ENCODE peak calls at places on chromosomes 16 and 17, in six cellular contexts. D is neuronal stem cell, X is H1, G is H9, P is IMR-90, Q is trophoblast cell. I is an unnamed sample.

GRCh38 chr17:75004371-75004770 is 8.1 kb upstream of the MRPL58 start:
- DNase-seq in D (no peak), X (no peak), G (no peak), P (no peak), Q (no peak), I (no peak)

GRCh38 chr17:49016775-49017463 is 19.7 kb downstream of the IGF2BP1 start:
- DNase-seq in D (no peak), X (no peak), G (peak), P (peak), Q (no peak), I (no peak)

GRCh38 chr16:49868164-49868668 is 12.3 kb upstream of the ZNF423 start:
- DNase-seq in D (no peak), X (no peak), G (no peak), P (no peak), Q (no peak), I (no peak)

GRCh38 chr17:9334536-9335446 is 240.8 kb downstream of the STX8 start:
- DNase-seq in D (no peak), X (no peak), G (no peak), P (no peak), Q (peak), I (no peak)

GRCh38 chr16:89687092-89687940 is 827 bp downstream of the CDK10 start:
- DNase-seq in D (no peak), X (no peak), G (no peak), P (peak), Q (peak), I (peak)

GRCh38 chr17:11279776-11280344 is 38.8 kb downstream of the SHISA6 start:
- DNase-seq in D (no peak), X (no peak), G (peak), P (no peak), Q (no peak), I (no peak)

GRCh38 chr16:58234831-58235595 is 37.1 kb upstream of the CSNK2A2 start:
- DNase-seq in D (no peak), X (no peak), G (no peak), P (no peak), Q (peak), I (no peak)

GRCh38 chr17:39014044-39014794 is 47.0 kb upstream of the FBXO47 start:
- DNase-seq in D (no peak), X (no peak), G (no peak), P (peak), Q (no peak), I (peak)

GRCh38 chr16:69595127-69596036 is 29.6 kb downstream of the NFAT5 start:
- DNase-seq in D (no peak), X (no peak), G (no peak), P (peak), Q (no peak), I (peak)

GRCh38 chr17:50263293-50264262 is 10.7 kb upstream of the TMEM92 start:
- DNase-seq in D (no peak), X (no peak), G (peak), P (no peak), Q (no peak), I (no peak)

GRCh38 chr17:66115246-66115645 is 76.7 kb downstream of the CEP112 start:
- DNase-seq in D (no peak), X (no peak), G (no peak), P (peak), Q (no peak), I (no peak)

GRCh38 chr17:45302649-45303173 is 14.1 kb downstream of the MAP3K14 start:
- DNase-seq in D (no peak), X (no peak), G (no peak), P (peak), Q (no peak), I (peak)

GRCh38 chr17:44844390-44844830 is 3.3 kb upstream of the HIGD1B start:
- DNase-seq in D (no peak), X (no peak), G (no peak), P (peak), Q (no peak), I (peak)

GRCh38 chr17:17663160-17664072 is 17.8 kb upstream of the RAI1 start:
- DNase-seq in D (peak), X (peak), G (peak), P (peak), Q (peak), I (peak)

GRCh38 chr16:85041184-85041928 is 13.8 kb downstream of the KIAA0513 start:
- DNase-seq in D (no peak), X (no peak), G (no peak), P (no peak), Q (peak), I (no peak)

GRCh38 chr17:76266244-76266938 is 1.2 kb downstream of the UBALD2 start:
- DNase-seq in D (no peak), X (no peak), G (no peak), P (peak), Q (no peak), I (peak)

GRCh38 chr16:59459811-59460210 is 725.7 kb upstream of the GOT2 start:
- DNase-seq in D (no peak), X (no peak), G (no peak), P (peak), Q (no peak), I (peak)

GRCh38 chr17:14202388-14203166 is 34.1 kb downstream of the CDRT15 start:
- DNase-seq in D (no peak), X (no peak), G (no peak), P (no peak), Q (no peak), I (no peak)

GRCh38 chr17:17635126-17635525 is 43.6 kb upstream of the PEMT start:
- DNase-seq in D (no peak), X (no peak), G (no peak), P (no peak), Q (no peak), I (no peak)

GRCh38 chr16:9647981-9648701 is 534.1 kb downstream of the GRIN2A start:
- DNase-seq in D (peak), X (no peak), G (no peak), P (no peak), Q (peak), I (no peak)

GRCh38 chr17:7557825-7558543 is 566 bp upstream of the TNFSF13 start:
- DNase-seq in D (no peak), X (no peak), G (peak), P (peak), Q (no peak), I (no peak)

GRCh38 chr16:31223044-31223443 is 6.1 kb upstream of the PYDC1 start:
- DNase-seq in D (no peak), X (no peak), G (no peak), P (no peak), Q (no peak), I (no peak)

GRCh38 chr17:34354637-34355036 is 1.6 kb upstream of the CCL13 start:
- DNase-seq in D (no peak), X (no peak), G (no peak), P (peak), Q (no peak), I (no peak)

GRCh38 chr17:1147664-1148063 is 32.1 kb downstream of the ABR start:
- DNase-seq in D (peak), X (peak), G (peak), P (peak), Q (no peak), I (peak)

GRCh38 chr16:67967956-67968439 is 439 bp downstream of the SLC12A4 start:
- DNase-seq in D (peak), X (no peak), G (no peak), P (peak), Q (peak), I (peak)

GRCh38 chr17:65975878-65976277 is 216.1 kb downstream of the CEP112 start:
- DNase-seq in D (peak), X (no peak), G (no peak), P (no peak), Q (no peak), I (no peak)

GRCh38 chr17:7855643-7856080 is 796 bp downstream of the TMEM88 start:
- DNase-seq in D (no peak), X (no peak), G (no peak), P (no peak), Q (no peak), I (peak)

GRCh38 chr17:12509836-12510235 is 155.9 kb upstream of the MYOCD start:
- DNase-seq in D (no peak), X (no peak), G (no peak), P (no peak), Q (peak), I (peak)
- H2AFZ ChIP-seq in D (no peak), X (no peak), G (no peak), P (peak), Q (no peak), I (no peak)

GRCh38 chr16:86051376-86052114 is 152.6 kb downstream of the IRF8 start:
- DNase-seq in D (no peak), X (no peak), G (no peak), P (no peak), Q (no peak), I (peak)

GRCh38 chr16:86050111-86050510 is 151.1 kb downstream of the IRF8 start:
- DNase-seq in D (no peak), X (no peak), G (no peak), P (no peak), Q (no peak), I (no peak)

GRCh38 chr16:86052115-86052670 is 153.2 kb downstream of the IRF8 start:
- DNase-seq in D (no peak), X (no peak), G (no peak), P (no peak), Q (no peak), I (no peak)

GRCh38 chr16:86049641-86050040 is 150.7 kb downstream of the IRF8 start:
- DNase-seq in D (no peak), X (no peak), G (no peak), P (no peak), Q (no peak), I (no peak)

GRCh38 chr16:86050591-86051375 is 151.8 kb downstream of the IRF8 start:
- DNase-seq in D (no peak), X (no peak), G (no peak), P (no peak), Q (no peak), I (no peak)
- H4K91ac ChIP-seq in D (no peak), X (no peak), G (no peak), P (no peak), Q (no peak), I (no peak)

GRCh38 chr16:86910821-86911220 is 332.5 kb downstream of the FOXL1 start:
- DNase-seq in D (no peak), X (no peak), G (no peak), P (no peak), Q (no peak), I (no peak)
- H2AFZ ChIP-seq in D (peak), X (peak), G (no peak), P (no peak), Q (no peak), I (no peak)

GRCh38 chr17:21018894-21019293 is 23.9 kb downstream of the USP22 start:
- DNase-seq in D (no peak), X (no peak), G (no peak), P (no peak), Q (no peak), I (no peak)

GRCh38 chr17:21024024-21024423 is 18.8 kb downstream of the USP22 start:
- DNase-seq in D (no peak), X (no peak), G (no peak), P (peak), Q (no peak), I (no peak)

GRCh38 chr17:21019976-21020575 is 22.7 kb downstream of the USP22 start:
- DNase-seq in D (no peak), X (no peak), G (no peak), P (no peak), Q (no peak), I (peak)

GRCh38 chr17:21020622-21021021 is 22.2 kb downstream of the USP22 start:
- DNase-seq in D (no peak), X (no peak), G (no peak), P (no peak), Q (no peak), I (no peak)

DNA sequence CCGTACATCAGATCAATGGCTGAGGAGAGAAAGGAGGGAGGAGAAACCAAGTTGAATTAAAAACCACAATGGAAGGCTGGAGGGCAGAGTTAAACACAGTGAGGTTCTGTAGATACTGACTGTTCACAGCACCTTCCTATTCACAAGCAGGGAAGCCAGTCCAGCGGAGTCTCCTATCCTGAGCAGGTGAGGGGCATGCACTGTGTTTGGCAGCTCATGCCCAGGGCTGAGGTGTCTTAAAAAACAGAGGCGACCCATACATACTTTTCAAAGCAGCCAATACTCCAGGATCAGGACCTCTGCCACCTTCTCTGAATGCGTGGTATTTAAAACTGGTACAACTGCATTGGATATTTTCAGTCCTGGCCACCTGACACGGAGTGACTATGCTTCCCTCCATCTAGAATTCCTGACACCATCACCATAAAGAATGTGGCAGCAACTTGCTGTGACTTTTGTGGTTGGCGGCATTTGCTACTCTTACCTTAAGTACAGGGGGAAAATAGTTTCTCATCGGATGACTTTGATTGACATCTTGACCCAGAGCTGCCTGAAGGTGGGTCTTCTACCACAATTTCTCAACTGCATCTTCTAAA is 21.5 kb downstream of the USP22 start:
- DNase-seq in D (no peak), X (no peak), G (no peak), P (no peak), Q (no peak), I (no peak)
- H4K91ac ChIP-seq in D (no peak), X (no peak), G (no peak), P (no peak), Q (no peak), I (no peak)

DNA sequence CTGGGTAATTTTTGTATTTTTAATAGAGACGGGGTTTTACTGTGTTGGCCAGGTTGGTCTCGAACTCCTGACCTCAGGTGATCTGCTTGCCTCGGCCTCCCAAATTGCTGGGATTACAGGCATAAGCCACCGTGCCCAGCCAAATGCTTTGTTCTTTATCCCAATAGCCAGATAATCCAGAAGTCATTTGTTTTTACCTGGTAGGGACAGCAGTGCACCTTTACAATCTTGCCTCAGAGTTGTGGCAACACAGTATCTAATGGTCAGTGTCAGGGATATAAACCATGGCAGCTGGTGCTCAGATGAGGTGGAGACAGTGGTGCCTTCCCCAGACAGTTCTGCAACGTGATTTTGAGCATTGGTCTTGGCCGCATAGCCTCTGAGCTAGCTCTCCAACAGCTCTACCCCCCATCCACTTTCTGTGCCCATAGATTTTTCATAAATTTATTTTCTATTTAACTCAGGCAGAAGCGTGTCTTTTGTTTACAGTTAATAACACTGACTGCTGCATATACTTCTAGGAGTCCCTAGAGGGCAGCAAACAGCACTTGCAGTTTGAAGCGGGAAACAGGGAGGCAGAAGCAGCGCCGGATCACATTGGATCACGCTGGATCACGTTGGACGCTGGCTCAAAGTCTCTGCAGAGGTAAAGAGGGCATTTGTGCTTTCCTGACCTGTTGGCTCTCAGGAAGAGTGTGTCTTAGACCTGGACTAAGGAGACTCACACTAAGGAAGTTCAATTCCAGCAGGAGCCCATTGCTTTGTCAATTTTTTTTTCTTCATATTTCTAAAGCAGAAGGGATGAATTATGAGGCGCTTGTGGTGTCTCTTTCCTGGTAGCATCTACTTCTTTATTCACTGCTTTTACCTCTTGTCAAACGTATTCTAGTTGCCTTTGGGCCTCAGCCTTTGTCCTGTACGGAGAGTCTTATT is 5.1 kb upstream of the GGT6 start:
- DNase-seq in D (peak), X (no peak), G (peak), P (peak), Q (peak), I (peak)
- H2AFZ ChIP-seq in D (peak), X (peak), G (no peak), P (peak), Q (no peak), I (no peak)

DNA sequence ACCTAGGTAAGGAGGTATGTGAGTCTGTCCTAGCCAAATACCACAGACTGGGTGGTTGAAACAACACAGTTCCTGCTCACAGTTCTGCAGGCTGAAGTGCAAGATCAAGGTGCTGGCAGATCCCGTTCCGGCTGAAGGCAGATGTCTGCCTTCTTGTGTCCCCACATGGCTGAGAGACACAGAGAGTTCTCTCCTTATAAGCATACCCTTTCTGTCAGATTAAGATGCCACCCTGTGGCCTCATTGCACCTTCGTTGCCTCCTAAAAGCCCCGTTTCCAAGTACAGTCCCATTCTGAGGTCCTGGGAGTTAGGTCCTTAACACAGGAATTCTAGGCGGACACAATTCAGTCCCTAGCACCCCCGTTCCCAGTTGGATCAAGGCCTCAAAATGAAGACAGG is 9.1 kb upstream of the TMEM11 start:
- DNase-seq in D (no peak), X (no peak), G (no peak), P (no peak), Q (no peak), I (no peak)
- H4K91ac ChIP-seq in D (no peak), X (no peak), G (no peak), P (no peak), Q (no peak), I (no peak)

GRCh38 chr17:62963296-62963695 is 2.7 kb upstream of the TANC2 start:
- DNase-seq in D (no peak), X (no peak), G (no peak), P (peak), Q (peak), I (peak)
- H2AFZ ChIP-seq in D (no peak), X (no peak), G (no peak), P (no peak), Q (no peak), I (no peak)

DNA sequence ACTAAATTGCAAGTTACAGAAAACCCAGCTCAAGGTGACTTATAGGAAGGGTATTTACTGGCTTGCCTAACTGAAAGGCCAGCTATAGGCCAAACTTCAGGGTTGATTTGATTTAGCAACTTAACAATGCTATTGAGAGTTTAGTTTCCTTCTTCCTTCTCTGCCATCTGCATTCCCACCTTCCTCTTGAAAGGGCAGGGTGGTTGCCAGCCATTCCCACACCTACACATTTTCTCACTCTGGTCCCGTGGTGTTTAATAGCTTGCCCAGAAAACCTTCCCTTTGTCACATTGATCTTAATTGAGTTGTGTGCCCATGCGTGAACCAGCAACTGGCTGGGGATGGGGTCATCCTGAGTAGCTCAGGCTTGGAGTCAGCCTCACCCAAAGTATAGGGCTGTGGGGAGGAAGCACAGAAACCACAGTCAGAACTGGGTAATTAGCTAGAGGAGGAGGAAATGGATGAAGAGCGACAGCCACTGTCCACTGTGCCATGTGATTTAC is 194.7 kb downstream of the SPECC1 start:
- DNase-seq in D (no peak), X (no peak), G (no peak), P (peak), Q (no peak), I (peak)
- H4K91ac ChIP-seq in D (no peak), X (no peak), G (peak), P (peak), Q (no peak), I (no peak)

GRCh38 chr17:28948873-28949184 is 2.5 kb downstream of the PHF12 start:
- DNase-seq in D (peak), X (no peak), G (peak), P (peak), Q (no peak), I (no peak)
- H2AFZ ChIP-seq in D (peak), X (no peak), G (no peak), P (peak), Q (no peak), I (no peak)

DNA sequence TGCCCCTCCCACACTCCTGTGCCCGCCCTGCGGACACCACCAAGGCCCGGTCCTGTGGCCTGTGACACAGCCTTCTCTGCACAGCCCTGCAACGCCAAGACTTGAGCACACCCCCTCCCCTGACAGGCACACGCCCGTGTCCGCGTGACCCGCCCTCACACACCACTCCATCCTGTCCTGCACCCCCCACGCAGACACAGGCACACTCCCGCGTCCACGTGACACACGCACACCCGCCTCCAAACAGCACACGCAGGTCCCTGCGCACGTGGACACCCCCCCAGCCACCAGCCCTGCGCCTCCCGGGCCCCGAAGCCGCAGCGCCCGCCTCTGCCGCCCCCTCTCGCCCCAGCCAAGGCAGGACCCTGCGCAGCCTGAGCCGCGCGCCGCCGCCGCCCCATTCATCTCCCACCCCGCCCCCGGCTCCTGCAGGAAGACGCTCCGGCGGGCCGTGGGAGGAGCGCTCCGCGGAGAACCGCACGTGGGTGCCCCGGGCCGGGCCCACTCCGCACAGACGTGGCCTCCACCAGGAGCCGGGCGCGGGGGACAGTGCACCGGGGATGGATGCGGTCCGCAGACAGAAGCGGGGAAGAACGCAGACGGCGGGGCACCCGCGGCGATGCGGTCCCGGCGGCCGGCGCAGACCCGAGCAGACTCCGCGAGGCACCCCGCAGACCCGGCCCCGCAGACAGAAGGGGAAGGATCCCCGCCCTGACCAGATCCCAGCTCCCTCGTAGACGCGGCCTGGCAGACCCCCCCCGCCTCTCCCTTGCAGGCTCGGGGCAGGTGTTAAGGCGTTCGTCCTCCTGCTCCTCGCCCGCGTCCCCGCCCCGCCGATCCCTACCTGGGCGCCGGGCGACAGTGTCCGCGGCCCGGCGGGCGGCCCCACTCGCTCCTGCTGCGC is 506 bp downstream of the CAMKK1 start:
- DNase-seq in D (peak), X (no peak), G (peak), P (peak), Q (peak), I (peak)
- H4K91ac ChIP-seq in D (no peak), X (peak), G (no peak), P (no peak), Q (no peak), I (peak)